ENCODE peak calls at places on chromosomes 7 and 10, in seven cellular contexts. One of them, this sample, is unnamed.

GRCh38 chr7:43117025-43117424 is 4.6 kb downstream of the HECW1 start:
- DNase-seq in neural crest cell: no peak
- DNase-seq in body of pancreas: no peak
- DNase-seq in fibroblast of lung: peak
- DNase-seq in tibial nerve: no peak
- DNase-seq in spleen: no peak
- DNase-seq in left lung: no peak
- DNase-seq in this sample: no peak

GRCh38 chr7:74623135-74623534 is 34.4 kb upstream of the GTF2I start:
- DNase-seq in left lung: no peak
- DNase-seq in body of pancreas: no peak
- DNase-seq in neural crest cell: no peak
- DNase-seq in tibial nerve: no peak
- DNase-seq in spleen: no peak
- DNase-seq in fibroblast of lung: no peak
- DNase-seq in this sample: no peak

GRCh38 chr7:10793995-10794780 is 179.5 kb upstream of the PHF14 start:
- DNase-seq in neural crest cell: no peak
- DNase-seq in fibroblast of lung: peak
- DNase-seq in spleen: no peak
- DNase-seq in tibial nerve: no peak
- DNase-seq in left lung: no peak
- DNase-seq in body of pancreas: no peak
- DNase-seq in this sample: no peak

GRCh38 chr10:113753020-113753692 is 1.7 kb downstream of the PLEKHS1 start:
- DNase-seq in fibroblast of lung: no peak
- DNase-seq in left lung: no peak
- DNase-seq in spleen: no peak
- DNase-seq in body of pancreas: no peak
- DNase-seq in tibial nerve: no peak
- DNase-seq in neural crest cell: no peak
- DNase-seq in this sample: no peak

GRCh38 chr7:134643131-134643530 is 3.5 kb upstream of the BPGM start:
- DNase-seq in tibial nerve: no peak
- DNase-seq in fibroblast of lung: no peak
- DNase-seq in spleen: no peak
- DNase-seq in left lung: no peak
- DNase-seq in body of pancreas: no peak
- DNase-seq in neural crest cell: no peak
- DNase-seq in this sample: no peak

GRCh38 chr7:29573594-29573993 is 10.0 kb downstream of the PRR15 start:
- DNase-seq in body of pancreas: no peak
- DNase-seq in fibroblast of lung: no peak
- DNase-seq in tibial nerve: no peak
- DNase-seq in spleen: no peak
- DNase-seq in neural crest cell: no peak
- DNase-seq in left lung: no peak
- DNase-seq in this sample: no peak

GRCh38 chr7:73738220-73738611 is 386 bp downstream of the ABHD11 start:
- DNase-seq in spleen: no peak
- DNase-seq in tibial nerve: peak
- DNase-seq in left lung: no peak
- DNase-seq in body of pancreas: peak
- DNase-seq in fibroblast of lung: peak
- DNase-seq in neural crest cell: peak
- DNase-seq in this sample: peak

GRCh38 chr10:25071227-25071626 is 54.8 kb downstream of the THNSL1 start:
- DNase-seq in body of pancreas: no peak
- DNase-seq in neural crest cell: no peak
- DNase-seq in fibroblast of lung: no peak
- DNase-seq in left lung: no peak
- DNase-seq in tibial nerve: no peak
- DNase-seq in spleen: no peak
- DNase-seq in this sample: no peak

GRCh38 chr7:106731207-106731606 is 70.2 kb upstream of the CCDC71L start:
- DNase-seq in body of pancreas: no peak
- DNase-seq in neural crest cell: no peak
- DNase-seq in tibial nerve: no peak
- DNase-seq in left lung: no peak
- DNase-seq in spleen: no peak
- DNase-seq in fibroblast of lung: no peak
- DNase-seq in this sample: no peak

GRCh38 chr7:50864694-50865093 is 82.0 kb upstream of the GRB10 start:
- DNase-seq in neural crest cell: no peak
- DNase-seq in fibroblast of lung: no peak
- DNase-seq in tibial nerve: no peak
- DNase-seq in spleen: no peak
- DNase-seq in left lung: no peak
- DNase-seq in body of pancreas: no peak
- DNase-seq in this sample: no peak

GRCh38 chr10:83144461-83144860 is 994.8 kb upstream of the GHITM start:
- DNase-seq in neural crest cell: no peak
- DNase-seq in fibroblast of lung: no peak
- DNase-seq in spleen: no peak
- DNase-seq in tibial nerve: no peak
- DNase-seq in left lung: no peak
- DNase-seq in body of pancreas: no peak
- DNase-seq in this sample: no peak

GRCh38 chr7:130356121-130356759 is 11.6 kb downstream of the CPA5 start:
- DNase-seq in fibroblast of lung: peak
- DNase-seq in neural crest cell: no peak
- DNase-seq in body of pancreas: no peak
- DNase-seq in tibial nerve: no peak
- DNase-seq in left lung: no peak
- DNase-seq in spleen: no peak
- DNase-seq in this sample: no peak

GRCh38 chr7:142885311-142886230 is at the start of gene TRPV6:
- DNase-seq in fibroblast of lung: no peak
- DNase-seq in spleen: peak
- DNase-seq in left lung: peak
- DNase-seq in body of pancreas: peak
- DNase-seq in tibial nerve: no peak
- DNase-seq in neural crest cell: no peak
- DNase-seq in this sample: no peak

GRCh38 chr7:99000904-99001442 is 122.6 kb downstream of the TRRAP start:
- DNase-seq in spleen: no peak
- DNase-seq in neural crest cell: no peak
- DNase-seq in body of pancreas: no peak
- DNase-seq in fibroblast of lung: peak
- DNase-seq in left lung: no peak
- DNase-seq in tibial nerve: no peak
- DNase-seq in this sample: no peak

GRCh38 chr7:150321788-150322113 is 1.4 kb upstream of the LRRC61 start:
- DNase-seq in body of pancreas: no peak
- DNase-seq in spleen: peak
- DNase-seq in tibial nerve: no peak
- DNase-seq in neural crest cell: no peak
- DNase-seq in left lung: no peak
- DNase-seq in fibroblast of lung: no peak
- DNase-seq in this sample: no peak

GRCh38 chr10:95237376-95238170 is 43.5 kb downstream of the ACSM6 start:
- DNase-seq in tibial nerve: no peak
- DNase-seq in spleen: no peak
- DNase-seq in body of pancreas: no peak
- DNase-seq in neural crest cell: no peak
- DNase-seq in fibroblast of lung: peak
- DNase-seq in left lung: no peak
- DNase-seq in this sample: no peak

GRCh38 chr7:148264933-148265557 is 325.5 kb upstream of the C7orf33 start:
- DNase-seq in left lung: no peak
- DNase-seq in spleen: no peak
- DNase-seq in tibial nerve: no peak
- DNase-seq in fibroblast of lung: peak
- DNase-seq in neural crest cell: no peak
- DNase-seq in body of pancreas: no peak
- DNase-seq in this sample: no peak

GRCh38 chr7:95427123-95427522 is 7.7 kb downstream of the PON2 start:
- DNase-seq in body of pancreas: no peak
- DNase-seq in tibial nerve: no peak
- DNase-seq in left lung: no peak
- DNase-seq in neural crest cell: no peak
- DNase-seq in spleen: no peak
- DNase-seq in fibroblast of lung: no peak
- DNase-seq in this sample: no peak

GRCh38 chr10:76150139-76150885 is 718.9 kb downstream of the LRMDA start:
- DNase-seq in spleen: no peak
- DNase-seq in left lung: no peak
- DNase-seq in fibroblast of lung: peak
- DNase-seq in body of pancreas: peak
- DNase-seq in neural crest cell: peak
- DNase-seq in tibial nerve: no peak
- DNase-seq in this sample: no peak

GRCh38 chr10:59847326-59847725 is 59.0 kb downstream of the CCDC6 start:
- DNase-seq in body of pancreas: no peak
- DNase-seq in fibroblast of lung: no peak
- DNase-seq in tibial nerve: no peak
- DNase-seq in spleen: no peak
- DNase-seq in left lung: no peak
- DNase-seq in neural crest cell: no peak
- DNase-seq in this sample: no peak

GRCh38 chr10:114541081-114541833 is 116.8 kb downstream of the ABLIM1 start:
- DNase-seq in fibroblast of lung: peak
- DNase-seq in left lung: no peak
- DNase-seq in spleen: no peak
- DNase-seq in body of pancreas: no peak
- DNase-seq in tibial nerve: peak
- DNase-seq in neural crest cell: no peak
- DNase-seq in this sample: no peak

GRCh38 chr7:112080441-112080840 is 125.8 kb downstream of the DOCK4 start:
- DNase-seq in left lung: no peak
- DNase-seq in spleen: no peak
- DNase-seq in neural crest cell: no peak
- DNase-seq in tibial nerve: no peak
- DNase-seq in fibroblast of lung: peak
- DNase-seq in body of pancreas: no peak
- DNase-seq in this sample: no peak

GRCh38 chr10:29685506-29685905 is 50.7 kb upstream of the SVIL start:
- DNase-seq in left lung: no peak
- DNase-seq in fibroblast of lung: peak
- DNase-seq in spleen: no peak
- DNase-seq in tibial nerve: no peak
- DNase-seq in neural crest cell: no peak
- DNase-seq in body of pancreas: no peak
- DNase-seq in this sample: no peak

GRCh38 chr7:4726568-4726967 is 44.5 kb downstream of the FOXK1 start:
- DNase-seq in left lung: no peak
- DNase-seq in spleen: no peak
- DNase-seq in body of pancreas: no peak
- DNase-seq in fibroblast of lung: no peak
- DNase-seq in neural crest cell: no peak
- DNase-seq in tibial nerve: no peak
- DNase-seq in this sample: no peak

GRCh38 chr10:77680065-77680464 is 42.5 kb upstream of the KCNMA1 start:
- DNase-seq in spleen: no peak
- DNase-seq in fibroblast of lung: no peak
- DNase-seq in body of pancreas: no peak
- DNase-seq in neural crest cell: no peak
- DNase-seq in tibial nerve: no peak
- DNase-seq in left lung: no peak
- DNase-seq in this sample: no peak
- TF ChIP-seq CTCF in spleen: no peak
- TF ChIP-seq CTCF in fibroblast of lung: no peak
- TF ChIP-seq CTCF in body of pancreas: no peak
- TF ChIP-seq CTCF in neural crest cell: no peak
- TF ChIP-seq CTCF in tibial nerve: no peak
- TF ChIP-seq CTCF in left lung: no peak
- TF ChIP-seq CTCF in this sample: no peak

GRCh38 chr10:84845628-84846261 is 517.4 kb downstream of the CCSER2 start:
- DNase-seq in left lung: no peak
- DNase-seq in tibial nerve: no peak
- DNase-seq in body of pancreas: peak
- DNase-seq in neural crest cell: no peak
- DNase-seq in spleen: no peak
- DNase-seq in fibroblast of lung: no peak
- DNase-seq in this sample: no peak
- TF ChIP-seq CTCF in left lung: peak
- TF ChIP-seq CTCF in tibial nerve: no peak
- TF ChIP-seq CTCF in body of pancreas: peak
- TF ChIP-seq CTCF in neural crest cell: peak
- TF ChIP-seq CTCF in spleen: no peak
- TF ChIP-seq CTCF in fibroblast of lung: no peak
- TF ChIP-seq CTCF in this sample: no peak

DNA sequence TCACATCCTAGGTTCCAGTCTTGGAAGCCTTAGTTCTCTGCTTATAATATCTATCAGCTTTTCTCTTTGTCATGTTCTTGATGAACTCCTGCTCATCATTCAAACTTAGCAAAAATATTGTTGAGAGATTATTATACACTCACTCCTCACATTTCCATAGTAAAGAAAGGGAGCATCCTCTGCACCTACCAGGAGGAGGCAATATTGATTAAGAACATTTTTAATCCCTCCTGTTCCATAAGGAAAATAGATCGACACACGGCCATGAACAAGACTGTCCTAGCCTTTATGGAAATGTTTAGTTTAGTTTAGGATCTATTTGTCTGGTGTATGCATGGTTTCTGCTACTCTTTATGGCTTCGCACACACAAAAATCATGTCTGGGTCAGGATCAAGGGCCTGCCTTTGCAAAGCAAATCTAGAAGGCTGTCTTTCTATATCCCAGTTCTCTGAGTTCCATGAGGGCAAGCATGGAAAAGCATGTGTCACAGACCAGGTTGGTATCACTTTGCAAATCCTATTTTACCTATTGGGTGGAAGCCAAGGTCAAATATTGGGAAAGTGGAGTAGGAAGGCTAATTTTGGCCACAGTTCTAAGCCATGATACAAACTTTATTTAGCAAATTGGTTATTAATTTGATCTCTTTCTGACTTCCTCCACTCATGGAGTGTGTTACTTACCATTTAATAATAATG is 164.4 kb downstream of the MDFIC start:
- DNase-seq in body of pancreas: no peak
- DNase-seq in spleen: no peak
- DNase-seq in left lung: no peak
- DNase-seq in fibroblast of lung: no peak
- DNase-seq in neural crest cell: no peak
- DNase-seq in tibial nerve: no peak
- DNase-seq in this sample: no peak
- TF ChIP-seq CTCF in body of pancreas: no peak
- TF ChIP-seq CTCF in spleen: no peak
- TF ChIP-seq CTCF in left lung: no peak
- TF ChIP-seq CTCF in fibroblast of lung: no peak
- TF ChIP-seq CTCF in neural crest cell: no peak
- TF ChIP-seq CTCF in tibial nerve: no peak
- TF ChIP-seq CTCF in this sample: no peak

GRCh38 chr10:102064868-102065560 is at the start of gene HPS6:
- DNase-seq in left lung: peak
- DNase-seq in fibroblast of lung: peak
- DNase-seq in tibial nerve: peak
- DNase-seq in spleen: peak
- DNase-seq in body of pancreas: peak
- DNase-seq in neural crest cell: peak
- DNase-seq in this sample: peak
- TF ChIP-seq CTCF in left lung: no peak
- TF ChIP-seq CTCF in fibroblast of lung: peak
- TF ChIP-seq CTCF in tibial nerve: peak
- TF ChIP-seq CTCF in spleen: no peak
- TF ChIP-seq CTCF in body of pancreas: no peak
- TF ChIP-seq CTCF in neural crest cell: peak
- TF ChIP-seq CTCF in this sample: no peak